ENCODE peak calls at places on chromosomes 5 and 9, in eight cellular contexts. E, H, U, I, S, Y, F and A are unnamed samples.

GRCh38 chr9:129583308-129584038 is 37.4 kb downstream of the C9orf50 start:
- DNase-seq in I (peak; percentile 46), S (no peak), H (no peak), F (no peak), E (no peak), U (no peak), Y (no peak), A (no peak)

GRCh38 chr5:163730206-163730782 is 224.9 kb downstream of the MAT2B start:
- DNase-seq in Y (no peak), E (no peak), U (no peak), S (no peak), I (no peak), H (no peak), F (no peak), A (peak; percentile 82)

GRCh38 chr9:97740848-97741821 is 44.0 kb upstream of the XPA start:
- DNase-seq in I (peak; percentile 44), H (no peak), F (peak; percentile 55), Y (peak; percentile 72), E (peak; percentile 56), U (peak; percentile 60), S (peak; percentile 59), A (peak; percentile 61)

GRCh38 chr9:130714586-130715110 is 21.1 kb downstream of the EXOSC2 start:
- DNase-seq in Y (no peak), S (no peak), U (no peak), I (peak; percentile 27), E (no peak), F (no peak), H (no peak), A (no peak)

GRCh38 chr9:94018628-94019027 is 63.5 kb upstream of the BARX1 start:
- DNase-seq in S (no peak), Y (no peak), F (no peak), I (peak; percentile 86), E (no peak), U (no peak), H (peak; percentile 49), A (peak; percentile 93)

GRCh38 chr5:140017397-140018095 is 25.6 kb downstream of the NRG2 start:
- DNase-seq in I (no peak), S (no peak), H (no peak), U (no peak), F (no peak), Y (no peak), E (no peak), A (no peak)

GRCh38 chr5:76732405-76733048 is 16.6 kb downstream of the F2R start:
- DNase-seq in E (no peak), I (no peak), F (no peak), Y (no peak), H (no peak), U (no peak), S (no peak), A (no peak)

GRCh38 chr9:133706651-133707050 is 31.5 kb downstream of the SARDH start:
- DNase-seq in Y (no peak), E (no peak), F (no peak), I (peak; percentile 12), S (no peak), H (no peak), U (no peak), A (no peak)

GRCh38 chr5:87885727-87886126 is 382.9 kb downstream of the TMEM161B start:
- DNase-seq in U (no peak), E (no peak), S (no peak), H (no peak), F (no peak), I (no peak), Y (no peak), A (no peak)

GRCh38 chr5:154268073-154268472 is 77.5 kb downstream of the GALNT10 start:
- DNase-seq in E (no peak), U (no peak), H (no peak), F (no peak), S (no peak), I (no peak), Y (no peak), A (no peak)

GRCh38 chr9:128120741-128121465 is 6.6 kb downstream of the PTGES2 start:
- DNase-seq in U (peak; percentile 22), H (no peak), S (no peak), Y (peak; percentile 51), F (no peak), I (no peak), E (no peak), A (no peak)

GRCh38 chr5:143023447-143024096 is 253.4 kb downstream of the ARHGAP26 start:
- DNase-seq in F (no peak), I (peak; percentile 79), U (peak; percentile 28), Y (peak; percentile 15), E (no peak), S (no peak), H (no peak), A (peak; percentile 30)
- TF ChIP-seq CTCF in F (no peak), I (peak; percentile 30), U (no peak), Y (no peak), E (no peak), S (no peak), H (no peak), A (no peak)

GRCh38 chr5:32061236-32061635 is 112.9 kb downstream of the GOLPH3 start:
- DNase-seq in F (no peak), H (no peak), E (no peak), U (no peak), S (no peak), I (no peak), Y (no peak), A (no peak)

GRCh38 chr5:32059779-32060178 is 114.3 kb downstream of the GOLPH3 start:
- DNase-seq in U (no peak), H (no peak), I (no peak), Y (no peak), E (no peak), S (no peak), F (no peak), A (no peak)

GRCh38 chr5:32055891-32056866 is 117.9 kb downstream of the GOLPH3 start:
- DNase-seq in I (no peak), U (no peak), S (no peak), Y (no peak), F (no peak), H (no peak), E (no peak), A (no peak)

GRCh38 chr5:32058101-32058500 is 116.0 kb downstream of the GOLPH3 start:
- DNase-seq in I (no peak), E (no peak), H (no peak), S (no peak), F (no peak), Y (no peak), U (no peak), A (no peak)

DNA sequence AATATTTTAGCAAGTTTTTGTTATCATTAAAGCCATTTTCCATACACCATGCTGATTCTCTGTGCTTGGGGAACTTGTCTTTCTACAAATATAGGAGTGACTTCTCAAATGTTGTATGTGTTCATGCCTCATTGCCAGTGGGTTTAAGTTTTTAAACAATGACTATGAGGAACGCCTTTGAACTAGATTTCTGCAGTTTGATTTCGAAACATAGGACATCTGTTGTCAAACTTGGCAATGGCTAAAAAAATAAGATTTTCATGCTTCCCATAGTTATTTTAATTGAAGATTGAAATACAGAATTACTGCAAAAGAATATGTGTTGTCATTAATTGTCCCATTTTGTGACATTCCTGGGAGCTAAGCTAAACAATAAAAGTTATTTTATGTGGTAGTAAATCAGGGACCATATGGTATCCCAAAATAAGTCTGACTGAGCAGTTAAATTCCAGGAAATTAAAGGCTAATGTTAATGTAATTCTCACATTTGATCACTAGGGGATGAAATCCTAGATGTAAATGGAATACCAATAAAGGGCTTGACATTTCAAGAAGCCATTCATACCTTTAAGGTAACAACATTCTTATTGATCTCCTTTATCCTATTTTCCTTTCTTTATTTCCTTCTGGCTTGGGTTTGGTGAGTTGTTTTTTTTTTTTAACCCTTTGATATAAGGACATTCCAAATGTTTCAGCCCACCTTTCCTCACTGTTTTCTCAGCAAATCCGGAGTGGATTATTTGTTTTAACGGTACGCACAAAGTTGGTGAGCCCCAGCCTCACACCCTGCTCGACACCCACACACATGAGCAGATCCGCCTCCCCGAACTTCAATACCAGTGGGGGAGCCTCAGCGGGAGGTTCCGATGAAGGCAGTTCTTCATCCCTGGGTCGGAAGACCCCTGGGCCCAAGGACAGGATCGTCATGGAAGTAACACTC is 116.7 kb downstream of the GOLPH3 start:
- DNase-seq in F (no peak), I (peak; percentile 72), Y (no peak), E (no peak), U (no peak), H (no peak), S (no peak), A (no peak)
- TF ChIP-seq CTCF in F (peak; percentile 65), I (peak; percentile 33), Y (no peak), E (no peak), U (no peak), H (no peak), S (no peak), A (peak; percentile 31)

DNA sequence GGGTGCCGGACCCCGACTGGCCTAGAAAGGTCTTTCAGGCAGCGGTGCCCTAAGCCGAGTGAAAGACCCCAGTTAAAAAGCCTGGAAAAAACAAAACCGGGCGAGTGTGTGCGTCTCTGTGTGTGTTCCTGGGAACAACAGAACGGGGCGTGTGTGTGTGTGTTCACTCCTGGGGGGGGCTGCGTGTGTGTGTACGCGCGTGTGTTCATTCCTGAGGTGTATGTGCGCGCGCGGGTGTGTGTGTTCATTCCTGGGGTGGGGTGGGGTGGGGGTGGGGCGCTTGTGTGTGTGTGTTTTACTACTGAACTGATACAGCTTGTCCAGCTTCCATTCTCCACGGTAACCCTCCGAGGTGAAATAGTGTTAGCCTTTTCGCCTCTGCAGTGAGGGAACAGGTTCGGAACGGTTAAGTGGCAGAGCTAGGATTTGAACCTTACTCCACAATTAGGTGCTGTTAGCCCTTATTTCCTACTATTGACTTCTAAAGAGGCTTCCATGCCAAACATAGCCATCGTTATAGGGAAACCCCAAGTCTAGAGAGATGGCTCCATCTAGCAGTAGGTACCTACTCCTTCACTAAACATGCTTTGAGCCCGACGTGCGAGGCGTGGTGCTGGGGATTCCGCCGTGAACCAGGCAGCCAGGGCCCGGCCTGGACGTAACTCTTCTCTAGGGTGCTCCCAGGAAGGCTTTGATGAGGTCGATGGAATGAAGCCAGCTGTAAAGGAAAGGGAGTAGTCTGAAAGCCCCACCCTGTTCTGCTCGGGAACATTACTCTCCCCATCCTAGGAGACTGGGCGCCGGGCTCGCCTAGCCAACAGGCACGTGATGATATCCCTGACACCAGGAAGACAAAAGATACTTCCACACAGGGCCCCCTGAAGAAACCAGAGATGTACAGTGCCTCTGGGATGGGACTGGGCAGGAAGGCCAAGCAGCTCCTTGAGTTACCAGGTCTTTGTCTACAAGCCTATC is 734 bp upstream of the SKP1 start:
- DNase-seq in I (peak; percentile 84), E (no peak), U (peak; percentile 70), H (no peak), S (peak; percentile 79), F (peak; percentile 45), Y (peak; percentile 43), A (peak; percentile 82)
- TF ChIP-seq CTCF in I (no peak), E (no peak), U (no peak), H (no peak), S (no peak), F (no peak), Y (no peak), A (no peak)

DNA sequence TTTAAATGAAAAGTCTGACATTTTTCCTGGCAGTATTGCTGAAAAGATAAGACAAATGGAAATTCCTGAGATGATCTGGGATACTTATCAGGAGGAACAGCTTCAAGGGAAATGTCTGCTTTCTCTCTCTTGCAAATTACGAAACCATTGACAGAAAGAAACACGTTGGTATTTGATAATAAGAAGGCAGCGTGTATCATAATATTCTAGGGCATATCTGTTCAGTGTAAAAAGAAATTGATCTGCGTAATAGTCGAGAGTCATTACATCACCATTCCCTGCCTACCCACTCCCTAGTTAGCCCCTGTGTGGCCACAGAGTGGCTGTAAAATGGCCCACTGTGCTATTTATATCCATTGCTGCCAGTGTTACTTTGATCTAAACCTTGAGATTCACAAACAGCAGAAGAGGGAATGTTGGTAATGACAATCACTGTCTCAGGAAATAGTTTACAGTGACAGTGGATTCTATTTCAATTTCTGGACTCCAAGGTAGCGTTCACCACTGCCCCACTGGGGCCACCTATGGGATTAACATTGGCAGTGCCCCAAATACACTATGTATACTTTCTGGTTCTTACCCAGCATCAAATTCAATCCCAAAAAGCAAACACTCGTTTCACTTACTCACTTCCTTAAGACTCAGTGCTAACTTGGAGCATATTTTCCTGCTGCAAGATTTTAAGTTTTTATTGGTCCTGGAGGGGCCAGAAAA is 133.4 kb upstream of the GAS1 start:
- DNase-seq in F (no peak), U (no peak), Y (no peak), I (peak; percentile 28), H (no peak), S (no peak), E (no peak), A (peak; percentile 92)
- TF ChIP-seq CTCF in F (peak; percentile 33), U (peak; percentile 8), Y (no peak), I (peak; percentile 25), H (no peak), S (no peak), E (no peak), A (peak; percentile 48)